ENCODE peak calls at places on chromosomes 2 and 18, in nine cellular contexts. C is HepG2, A is A549, L is tibial nerve, H is K562, G is stomach, S is H1, P is sigmoid colon, X is transverse colon. V is an unnamed sample.
A peak's percentile ranks its signal among the peaks of the same experiment; 100 is the strongest.

GRCh38 chr2:57981369-57981768 is 65.2 kb upstream of the VRK2 start:
- DNase-seq in C (no peak), A (peak; percentile 10), L (no peak), H (no peak), G (no peak), S (no peak), P (no peak), X (no peak), V (no peak)

GRCh38 chr2:238528953-238529781 is 102.4 kb downstream of the ASB1 start:
- DNase-seq in C (peak; percentile 95), A (peak; percentile 66), L (no peak), H (no peak), G (no peak), S (no peak), P (no peak), X (no peak), V (no peak)

GRCh38 chr2:24466871-24467870 is 23.9 kb upstream of the NCOA1 start:
- DNase-seq in C (no peak), A (no peak), L (no peak), H (no peak), G (no peak), S (no peak), P (no peak), X (no peak), V (no peak)

GRCh38 chr2:98252394-98252793 is 93.9 kb upstream of the CNGA3 start:
- DNase-seq in C (no peak), A (no peak), L (no peak), H (no peak), G (no peak), S (no peak), P (no peak), X (no peak), V (no peak)

GRCh38 chr2:224772494-224772893 is 56.3 kb upstream of the CCDC195 start:
- DNase-seq in C (no peak), A (no peak), L (no peak), H (no peak), G (no peak), S (no peak), P (no peak), X (no peak), V (no peak)

GRCh38 chr2:111119004-111119846 is 1.5 kb upstream of the BCL2L11 start:
- DNase-seq in C (no peak), A (no peak), L (no peak), H (no peak), G (no peak), S (no peak), P (peak; percentile 68), X (peak; percentile 50), V (peak; percentile 40)

GRCh38 chr2:13046557-13047165 is 329.9 kb downstream of the TRIB2 start:
- DNase-seq in C (peak; percentile 4), A (no peak), L (no peak), H (no peak), G (no peak), S (no peak), P (no peak), X (no peak), V (no peak)

GRCh38 chr2:169827272-169828140 is at the start of gene UBR3:
- DNase-seq in C (peak; percentile 91), A (peak; percentile 91), L (peak; percentile 89), H (peak; percentile 98), G (peak; percentile 93), S (peak; percentile 80), P (peak; percentile 97), X (peak; percentile 95), V (peak; percentile 96)

GRCh38 chr2:130755234-130756040 is at the start of gene AMER3:
- DNase-seq in C (no peak), A (no peak), L (no peak), H (no peak), G (no peak), S (peak; percentile 29), P (no peak), X (no peak), V (no peak)

GRCh38 chr18:23563377-23564043 is 22.8 kb downstream of the NPC1 start:
- DNase-seq in C (no peak), A (no peak), L (no peak), H (no peak), G (no peak), S (no peak), P (no peak), X (no peak), V (no peak)

GRCh38 chr18:63829886-63830285 is 54.7 kb downstream of the SERPINB7 start:
- DNase-seq in C (no peak), A (no peak), L (no peak), H (no peak), G (no peak), S (no peak), P (no peak), X (no peak), V (no peak)

GRCh38 chr2:112724611-112725525 is 4.0 kb downstream of the NT5DC4 start:
- DNase-seq in C (peak; percentile 47), A (peak; percentile 46), L (no peak), H (peak; percentile 63), G (no peak), S (no peak), P (no peak), X (no peak), V (no peak)

GRCh38 chr2:112750560-112750843 is 13.9 kb downstream of the CKAP2L start:
- DNase-seq in C (no peak), A (no peak), L (no peak), H (no peak), G (no peak), S (no peak), P (no peak), X (no peak), V (no peak)

GRCh38 chr2:11177871-11178598 is 22.8 kb downstream of the SLC66A3 start:
- DNase-seq in C (peak; percentile 38), A (no peak), L (no peak), H (no peak), G (no peak), S (no peak), P (no peak), X (no peak), V (no peak)

GRCh38 chr2:82314836-82315472 is 2010.4 kb upstream of the LRRTM1 start:
- DNase-seq in C (no peak), A (no peak), L (no peak), H (no peak), G (no peak), S (no peak), P (no peak), X (no peak), V (no peak)

GRCh38 chr2:136305517-136306192 is 187.7 kb upstream of the CXCR4 start:
- DNase-seq in C (no peak), A (no peak), L (no peak), H (no peak), G (no peak), S (no peak), P (no peak), X (no peak), V (no peak)

DNA sequence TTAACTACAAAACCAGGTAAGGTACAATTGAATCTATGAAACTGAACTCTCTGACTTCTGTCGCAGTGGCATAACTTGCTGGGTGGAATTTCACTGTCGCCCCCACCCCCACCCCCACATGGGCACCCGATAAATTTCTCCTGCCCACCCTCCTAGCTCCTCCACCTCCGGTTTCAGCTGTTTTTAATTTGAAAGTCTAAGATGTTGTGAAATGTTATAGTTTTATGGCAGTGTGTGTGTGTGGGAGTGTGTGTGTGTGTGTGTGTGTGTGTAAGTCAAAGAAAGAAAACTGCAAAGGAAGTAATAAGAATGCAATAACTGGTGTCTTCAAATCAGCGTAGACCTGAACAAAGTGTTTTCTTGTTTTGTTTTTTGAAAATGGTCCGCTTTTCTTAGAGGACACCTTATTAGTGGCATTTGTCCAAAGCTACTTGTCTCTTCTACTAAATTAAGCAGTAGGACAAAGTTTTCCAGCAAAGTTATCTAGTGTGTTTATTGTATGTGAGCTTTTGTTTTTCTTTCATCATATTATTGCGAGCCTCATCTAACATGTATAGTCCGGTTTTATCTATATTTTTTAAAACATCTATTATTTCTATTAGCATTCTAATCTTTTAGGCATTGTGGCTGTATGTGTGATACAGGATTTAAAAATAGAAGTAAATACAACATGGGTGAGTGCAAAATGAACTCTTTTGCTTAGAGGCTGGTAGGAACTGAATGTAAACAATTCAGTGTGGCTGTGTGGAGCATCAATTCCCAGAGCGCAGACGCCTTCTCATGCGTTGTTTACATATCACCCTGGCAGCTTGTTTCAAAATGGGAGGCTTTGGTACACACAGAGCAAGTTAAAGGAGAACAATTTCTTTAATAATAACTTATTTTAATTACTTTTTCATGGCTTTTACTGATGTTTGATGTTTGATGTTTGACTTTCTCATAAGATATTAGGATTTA is 610 bp downstream of the DTNA start:
- DNase-seq in C (no peak), A (no peak), L (no peak), H (no peak), G (no peak), S (no peak), P (no peak), X (no peak), V (no peak)
- H3K4me3 ChIP-seq in C (no peak overlapping the region), A (no peak overlapping the region), L (no peak overlapping the region), H (no peak overlapping the region), G (peak overlapping the region; percentile 1), S (no peak overlapping the region), P (peak overlapping the region; percentile 34), X (peak overlapping the region; percentile 5), V (peak overlapping the region; percentile 15)

DNA sequence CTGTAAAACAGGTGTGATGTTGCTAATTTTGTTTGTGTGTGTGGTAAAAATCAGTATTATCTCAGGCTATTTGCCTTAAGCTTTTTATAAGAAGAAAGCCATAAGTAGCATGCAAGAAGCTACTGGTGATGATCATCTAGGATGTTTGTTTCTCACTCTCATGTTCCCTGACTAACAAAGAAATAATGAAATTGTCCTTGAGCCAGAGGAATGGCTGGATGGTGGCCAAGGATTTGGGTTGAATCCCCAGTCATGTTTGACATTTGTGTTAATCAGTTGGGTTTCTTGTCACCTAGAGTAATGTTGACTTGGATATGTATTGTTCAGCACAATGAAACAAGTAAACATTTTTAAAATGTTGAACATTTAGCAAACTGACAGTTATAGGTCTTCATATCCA is 496.8 kb upstream of the ZEB2 start:
- DNase-seq in C (no peak), A (no peak), L (no peak), H (no peak), G (no peak), S (no peak), P (no peak), X (no peak), V (no peak)
- TF ChIP-seq EP300 in C (no peak), A (no peak), L (no peak), H (no peak), G (no peak), S (no peak), P (no peak), X (no peak), V (no peak)

GRCh38 chr2:54454922-54455583 is 1.1 kb upstream of the SPTBN1 start:
- DNase-seq in C (peak; percentile 48), A (no peak), L (no peak), H (no peak), G (no peak), S (no peak), P (peak; percentile 76), X (no peak), V (peak; percentile 61)
- H3K4me3 ChIP-seq in C (peak overlapping the region; percentile 93), A (peak overlapping the region; percentile 90), L (peak overlapping the region; percentile 89), H (no peak overlapping the region), G (peak overlapping the region; percentile 87), S (peak overlapping the region; percentile 79), P (peak overlapping the region; percentile 82), X (peak overlapping the region; percentile 79), V (peak overlapping the region; percentile 53)

DNA sequence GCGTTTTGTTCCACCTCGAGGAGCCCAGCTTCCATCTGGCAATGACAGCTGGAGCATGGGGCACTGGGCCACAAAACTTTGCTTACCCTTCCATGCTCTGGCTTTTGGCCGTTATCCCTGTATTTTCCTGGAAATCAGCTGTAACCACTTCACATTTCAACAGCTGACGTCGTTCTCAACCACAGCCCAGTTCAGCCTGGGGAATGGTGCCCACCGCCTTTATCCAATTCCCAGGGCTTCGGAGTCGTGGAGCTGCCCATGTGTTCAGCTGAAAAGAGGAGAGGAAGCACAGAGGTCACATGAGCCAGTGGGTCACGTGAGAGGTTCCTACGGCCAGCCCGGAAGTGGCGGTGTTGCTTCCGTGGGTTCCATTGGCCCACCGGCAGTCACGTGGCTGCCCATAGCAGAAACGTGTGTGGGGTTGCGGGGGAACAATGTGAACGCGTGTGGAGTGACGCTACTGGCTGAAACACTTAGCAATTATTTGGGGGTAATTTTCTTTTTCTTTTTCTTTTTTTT is 16.7 kb upstream of the EDAR start:
- DNase-seq in C (no peak), A (no peak), L (no peak), H (peak; percentile 60), G (no peak), S (no peak), P (no peak), X (no peak), V (no peak)
- TF ChIP-seq EP300 in C (no peak), A (no peak), L (no peak), H (no peak), G (no peak), S (no peak), P (no peak), X (no peak), V (no peak)

V was measured in ovary.